ENCODE peak calls at places on chromosomes 3 and 15, in ten cellular contexts. T, A, H, X, J, C, S, K, V and D are unnamed samples.

GRCh38 chr3:13276438-13277129 is 143.5 kb downstream of the NUP210 start:
- DNase-seq in T (no peak), A (no peak), H (no peak), X (no peak), J (no peak), C (no peak), S (no peak), K (no peak), V (no peak), D (no peak)

GRCh38 chr3:58473275-58473674 is 18.6 kb upstream of the KCTD6 start:
- DNase-seq in T (no peak), A (no peak), H (no peak), X (no peak), J (peak; percentile 57), C (no peak), S (no peak), K (no peak), V (no peak), D (no peak)

GRCh38 chr3:186400677-186401076 is 38.6 kb upstream of the DGKG start:
- DNase-seq in T (no peak), A (no peak), H (peak; percentile 60), X (no peak), J (no peak), C (no peak), S (peak; percentile 49), K (no peak), V (no peak), D (no peak)

GRCh38 chr15:89003865-89004725 is 84.2 kb upstream of the ABHD2 start:
- DNase-seq in T (peak; percentile 72), A (no peak), H (peak; percentile 83), X (peak; percentile 64), J (peak; percentile 83), C (peak; percentile 43), S (peak; percentile 44), K (no peak), V (no peak), D (no peak)

GRCh38 chr15:63019539-63020109 is 22.9 kb upstream of the TPM1 start:
- DNase-seq in T (peak; percentile 84), A (peak; percentile 61), H (peak; percentile 94), X (peak; percentile 94), J (peak; percentile 65), C (peak; percentile 84), S (peak; percentile 91), K (no peak), V (peak; percentile 72), D (no peak)

GRCh38 chr3:174083706-174084105 is 686.2 kb downstream of the NLGN1 start:
- DNase-seq in T (no peak), A (no peak), H (no peak), X (no peak), J (no peak), C (no peak), S (no peak), K (no peak), V (no peak), D (no peak)

GRCh38 chr3:59938857-59939256 is 889.0 kb upstream of the CFAP20DC start:
- DNase-seq in T (no peak), A (no peak), H (no peak), X (no peak), J (no peak), C (no peak), S (no peak), K (no peak), V (no peak), D (no peak)

GRCh38 chr15:23648920-23649515 is 1.4 kb upstream of the MAGEL2 start:
- DNase-seq in T (peak; percentile 17), A (peak; percentile 23), H (peak; percentile 2), X (no peak), J (peak; percentile 16), C (no peak), S (peak; percentile 4), K (no peak), V (no peak), D (no peak)

GRCh38 chr15:92650256-92650655 is 5.3 kb downstream of the FAM174B start:
- DNase-seq in T (peak; percentile 15), A (no peak), H (peak; percentile 47), X (peak; percentile 32), J (no peak), C (peak; percentile 9), S (no peak), K (no peak), V (no peak), D (no peak)

GRCh38 chr3:155080692-155081091 is 573 bp downstream of the MME start:
- DNase-seq in T (peak; percentile 40), A (no peak), H (peak; percentile 54), X (no peak), J (no peak), C (peak; percentile 51), S (no peak), K (no peak), V (no peak), D (no peak)

GRCh38 chr15:88375234-88375926 is 91.8 kb downstream of the MRPL46 start:
- DNase-seq in T (peak; percentile 52), A (no peak), H (peak; percentile 7), X (peak; percentile 53), J (peak; percentile 70), C (peak; percentile 92), S (peak; percentile 66), K (no peak), V (peak; percentile 35), D (peak; percentile 30)

GRCh38 chr3:162400697-162401096 is 904.1 kb downstream of the OTOL1 start:
- DNase-seq in T (no peak), A (no peak), H (peak; percentile 11), X (no peak), J (no peak), C (no peak), S (no peak), K (no peak), V (no peak), D (no peak)

GRCh38 chr3:189701934-189702693 is 70.9 kb downstream of the TP63 start:
- DNase-seq in T (no peak), A (no peak), H (no peak), X (no peak), J (peak; percentile 81), C (peak; percentile 35), S (no peak), K (no peak), V (no peak), D (no peak)

GRCh38 chr3:151107701-151108100 is 22.2 kb downstream of the MED12L start:
- DNase-seq in T (no peak), A (no peak), H (no peak), X (no peak), J (peak; percentile 92), C (peak; percentile 3), S (no peak), K (no peak), V (no peak), D (no peak)

GRCh38 chr3:48130321-48130881 is 57.8 kb downstream of the CDC25A start:
- DNase-seq in T (peak; percentile 94), A (no peak), H (peak; percentile 96), X (peak; percentile 95), J (peak; percentile 46), C (peak; percentile 89), S (peak; percentile 89), K (no peak), V (peak; percentile 79), D (peak; percentile 85)

GRCh38 chr3:39332525-39332924 is 3.0 kb downstream of the CCR8 start:
- DNase-seq in T (no peak), A (no peak), H (no peak), X (no peak), J (no peak), C (no peak), S (no peak), K (no peak), V (no peak), D (no peak)
- H3K4me3 ChIP-seq in T (no peak overlapping the region), A (no peak overlapping the region), H (no peak overlapping the region), X (no peak overlapping the region), J (no peak overlapping the region), C (no peak overlapping the region), S (no peak overlapping the region), K (no peak overlapping the region), V (no peak overlapping the region), D (no peak overlapping the region)

GRCh38 chr3:134709563-134710312 is 58.9 kb upstream of the KY start:
- DNase-seq in T (no peak), A (no peak), H (no peak), X (no peak), J (peak; percentile 30), C (peak; percentile 83), S (peak; percentile 45), K (no peak), V (no peak), D (no peak)

GRCh38 chr3:134710313-134710680 is 59.5 kb upstream of the KY start:
- DNase-seq in T (no peak), A (no peak), H (no peak), X (no peak), J (no peak), C (peak; percentile 76), S (no peak), K (no peak), V (no peak), D (no peak)

GRCh38 chr3:134708025-134708597 is 57.3 kb upstream of the KY start:
- DNase-seq in T (no peak), A (no peak), H (no peak), X (peak; percentile 7), J (no peak), C (peak; percentile 85), S (peak; percentile 84), K (no peak), V (no peak), D (no peak)

GRCh38 chr3:134709076-134709475 is 58.3 kb upstream of the KY start:
- DNase-seq in T (no peak), A (no peak), H (no peak), X (no peak), J (no peak), C (no peak), S (no peak), K (no peak), V (no peak), D (no peak)

DNA sequence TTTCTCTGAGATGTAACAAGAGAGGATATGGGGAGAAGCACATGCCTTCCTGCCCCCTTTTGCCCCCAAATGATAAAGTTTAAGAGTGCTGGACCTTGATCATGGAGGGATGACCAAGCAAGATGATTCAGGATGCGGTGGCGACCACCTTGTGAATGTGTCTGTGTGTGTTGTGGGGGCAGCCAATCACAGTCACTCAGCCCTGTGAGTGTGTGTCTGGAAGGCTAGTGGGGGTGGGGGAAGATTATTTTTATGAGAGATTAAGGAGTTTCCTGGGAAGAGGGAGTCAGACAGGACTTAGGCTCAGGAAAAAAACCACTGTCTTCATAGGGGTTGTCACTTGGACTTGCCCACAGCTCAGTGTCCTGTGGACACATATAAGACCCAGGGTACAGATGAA is 57.8 kb upstream of the KY start:
- DNase-seq in T (no peak), A (no peak), H (no peak), X (peak; percentile 16), J (no peak), C (peak; percentile 43), S (peak; percentile 88), K (no peak), V (no peak), D (no peak)
- H3K4me3 ChIP-seq in T (no peak overlapping the region), A (no peak overlapping the region), H (no peak overlapping the region), X (no peak overlapping the region), J (no peak overlapping the region), C (no peak overlapping the region), S (no peak overlapping the region), K (no peak overlapping the region), V (no peak overlapping the region), D (no peak overlapping the region)

GRCh38 chr3:147159141-147159540 is 247.2 kb downstream of the ZIC4 start:
- DNase-seq in T (no peak), A (no peak), H (peak; percentile 13), X (no peak), J (peak; percentile 29), C (peak; percentile 21), S (peak; percentile 8), K (no peak), V (no peak), D (no peak)
- H3K4me3 ChIP-seq in T (no peak overlapping the region), A (no peak overlapping the region), H (no peak overlapping the region), X (no peak overlapping the region), J (no peak overlapping the region), C (no peak overlapping the region), S (no peak overlapping the region), K (no peak overlapping the region), V (no peak overlapping the region), D (no peak overlapping the region)

GRCh38 chr15:52805351-52806283 is 15.5 kb upstream of the ONECUT1 start:
- DNase-seq in T (no peak), A (no peak), H (no peak), X (no peak), J (peak; percentile 62), C (no peak), S (no peak), K (no peak), V (no peak), D (no peak)
- H3K4me3 ChIP-seq in T (peak overlapping the region; percentile 7), A (peak overlapping the region; percentile 14), H (no peak overlapping the region), X (no peak overlapping the region), J (no peak overlapping the region), C (no peak overlapping the region), S (no peak overlapping the region), K (peak overlapping the region; percentile 30), V (no peak overlapping the region), D (peak overlapping the region; percentile 25)